ENCODE peak calls at places on chromosomes 6 and 20, in four cellular contexts. E is HCT116, Q is spleen, J is suprapubic skin. O is an unnamed sample.

GRCh38 chr6:133977983-133978895 is 25.2 kb downstream of the TBPL1 start:
- DNase-seq in E (no peak), Q (no peak), J (no peak), O (no peak)

GRCh38 chr6:134117409-134117808 is 65.0 kb upstream of the SLC2A12 start:
- DNase-seq in Q (no peak), J (no peak), E (no peak), O (no peak)

GRCh38 chr6:26225848-26226590 is 138.8 kb downstream of the HFE start:
- DNase-seq in Q (no peak), E (no peak), J (no peak), O (no peak)

GRCh38 chr6:161438430-161439030 is 164.7 kb upstream of the AGPAT4 start:
- DNase-seq in J (no peak), E (no peak), Q (no peak), O (no peak)

GRCh38 chr20:37526238-37526838 is 1.3 kb downstream of the BLCAP start:
- DNase-seq in Q (peak; percentile 72), J (no peak), E (no peak), O (no peak)

GRCh38 chr6:19851273-19852089 is 14.3 kb downstream of the ID4 start:
- DNase-seq in J (no peak), E (peak; percentile 49), Q (no peak), O (peak; percentile 38)

GRCh38 chr20:36886859-36887778 is 11.2 kb downstream of the TLDC2 start:
- DNase-seq in Q (peak; percentile 92), E (peak; percentile 59), J (peak; percentile 93), O (peak; percentile 89)

GRCh38 chr6:76742919-76743318 is 670.5 kb upstream of the IMPG1 start:
- DNase-seq in E (no peak), J (no peak), Q (no peak), O (no peak)

GRCh38 chr6:127341471-127342202 is 1.8 kb downstream of the ECHDC1 start:
- DNase-seq in E (no peak), Q (no peak), J (no peak), O (peak; percentile 26)

GRCh38 chr20:41499961-41500725 is 118.0 kb downstream of the CHD6 start:
- DNase-seq in Q (no peak), E (no peak), J (no peak), O (no peak)

GRCh38 chr6:42372699-42373098 is 79.0 kb downstream of the TRERF1 start:
- DNase-seq in E (no peak), Q (no peak), J (peak; percentile 21), O (no peak)

GRCh38 chr6:133551847-133552331 is 310.7 kb downstream of the EYA4 start:
- DNase-seq in J (no peak), Q (no peak), E (no peak), O (no peak)

GRCh38 chr6:35059606-35060355 is 81.4 kb downstream of the TCP11 start:
- DNase-seq in J (no peak), E (no peak), Q (peak; percentile 53), O (no peak)

GRCh38 chr6:6942826-6943225 is 164.9 kb upstream of the RREB1 start:
- DNase-seq in J (no peak), Q (peak; percentile 85), E (no peak), O (peak; percentile 48)

GRCh38 chr6:111301914-111302313 is 181.1 kb downstream of the REV3L start:
- DNase-seq in J (no peak), E (no peak), Q (no peak), O (peak; percentile 28)

GRCh38 chr20:53513489-53514298 is 79.9 kb downstream of the ZNF217 start:
- DNase-seq in E (no peak), J (peak; percentile 50), Q (no peak), O (no peak)

GRCh38 chr20:7859371-7859802 is 80.9 kb downstream of the HAO1 start:
- DNase-seq in E (no peak), Q (no peak), J (no peak), O (peak; percentile 6)

GRCh38 chr6:111712398-111712797 is 106.7 kb upstream of the TRAF3IP2 start:
- DNase-seq in J (no peak), E (no peak), Q (no peak), O (no peak)

DNA sequence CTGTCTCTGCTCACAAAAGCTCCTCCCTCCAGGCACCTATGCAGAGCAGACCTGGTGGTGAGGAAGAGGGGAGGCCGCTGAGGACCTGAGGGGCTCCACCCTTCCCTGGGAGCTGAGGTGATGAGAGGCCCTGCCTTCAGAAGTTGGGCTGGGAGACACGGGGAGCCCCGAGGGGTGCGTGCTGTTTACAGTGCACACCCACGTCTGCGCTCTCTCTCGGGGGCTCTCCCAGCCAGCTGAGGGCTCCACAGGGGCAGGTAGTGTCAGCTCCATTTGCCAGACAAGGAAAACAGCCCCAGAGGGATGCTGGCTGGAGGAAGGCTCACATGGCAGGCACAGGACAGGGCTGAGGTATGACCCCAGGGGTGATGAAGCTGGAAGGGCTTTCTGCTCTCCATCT is 13.5 kb upstream of the NOL4L start:
- DNase-seq in J (no peak), E (no peak), Q (no peak), O (no peak)
- TF ChIP-seq CTCF in J (no peak), E (no peak), Q (no peak), O (no peak)

GRCh38 chr6:113970808-113971676 is at the start of gene HDAC2:
- DNase-seq in Q (peak; percentile 97), E (peak; percentile 79), J (peak; percentile 92), O (peak; percentile 93)
- TF ChIP-seq CTCF in Q (no peak), E (no peak), J (no peak), O (no peak)

DNA sequence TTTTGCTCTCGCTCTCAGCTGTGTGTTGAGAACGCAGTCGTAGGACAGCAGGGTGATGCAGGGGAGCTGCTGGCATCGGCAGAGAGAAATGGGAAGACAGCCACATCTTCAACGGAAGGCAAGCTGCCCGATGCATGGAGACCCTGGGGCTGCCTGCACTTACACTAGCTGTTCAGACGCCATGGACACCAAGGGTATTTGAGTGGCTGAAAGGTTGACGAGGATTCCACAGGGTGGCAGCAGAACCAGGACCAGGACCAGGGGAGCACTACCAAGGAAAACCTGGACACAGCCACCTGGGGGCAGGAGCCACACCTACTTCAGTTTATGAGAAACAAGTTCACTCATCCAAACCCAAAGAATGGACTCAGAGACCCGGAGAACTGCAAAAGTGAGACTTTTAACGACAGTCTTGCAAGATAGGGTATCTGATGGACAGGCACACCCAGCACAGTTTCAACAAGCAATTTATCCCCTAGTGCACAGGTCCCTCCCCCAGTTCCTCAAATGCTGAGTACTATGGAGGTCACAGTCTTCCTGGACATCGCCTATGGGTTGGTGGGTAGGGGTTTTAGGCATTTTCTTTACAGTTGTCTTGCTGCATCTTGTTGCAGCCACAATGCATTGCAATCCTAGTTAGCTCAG is 56.3 kb upstream of the ENTPD6 start:
- DNase-seq in J (no peak), Q (no peak), E (peak; percentile 32), O (no peak)
- TF ChIP-seq CTCF in J (no peak), Q (no peak), E (peak; percentile 52), O (no peak)

DNA sequence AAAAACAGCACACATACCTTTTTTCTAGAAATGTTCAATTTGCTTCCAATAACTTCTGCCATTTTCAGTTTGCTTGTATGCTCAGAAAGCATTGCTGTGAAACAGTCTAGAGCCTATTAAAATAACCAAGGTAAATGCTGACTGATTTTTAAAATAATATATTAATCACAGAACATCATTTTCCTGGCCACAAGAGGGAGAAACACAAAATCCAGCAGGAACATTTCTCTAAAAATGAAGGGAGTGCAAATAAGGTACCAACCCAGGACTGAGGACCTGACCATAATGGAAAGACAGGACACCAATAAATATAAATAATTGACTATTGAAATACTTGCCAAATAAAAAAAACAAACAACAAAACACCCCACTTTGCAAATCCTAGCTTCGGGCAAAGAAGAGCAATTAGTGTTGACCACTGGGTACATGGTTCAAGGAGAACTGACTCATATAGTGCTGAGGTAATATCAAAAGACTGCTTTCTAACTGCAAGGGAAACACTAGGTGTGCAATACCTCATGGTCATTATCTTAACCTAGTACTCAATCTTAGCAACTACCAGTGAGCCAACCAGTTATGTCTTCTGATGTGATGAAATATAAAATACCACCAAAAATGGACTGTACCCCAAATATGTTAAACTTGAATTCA is 42.9 kb downstream of the MDN1 start:
- DNase-seq in Q (no peak), E (no peak), J (no peak), O (no peak)
- TF ChIP-seq CTCF in Q (no peak), E (peak; percentile 13), J (no peak), O (no peak)

GRCh38 chr20:24682496-24683090 is 213.2 kb downstream of the SYNDIG1 start:
- DNase-seq in J (peak; percentile 52), E (no peak), Q (peak; percentile 32), O (no peak)
- TF ChIP-seq CTCF in J (no peak), E (no peak), Q (no peak), O (no peak)

DNA sequence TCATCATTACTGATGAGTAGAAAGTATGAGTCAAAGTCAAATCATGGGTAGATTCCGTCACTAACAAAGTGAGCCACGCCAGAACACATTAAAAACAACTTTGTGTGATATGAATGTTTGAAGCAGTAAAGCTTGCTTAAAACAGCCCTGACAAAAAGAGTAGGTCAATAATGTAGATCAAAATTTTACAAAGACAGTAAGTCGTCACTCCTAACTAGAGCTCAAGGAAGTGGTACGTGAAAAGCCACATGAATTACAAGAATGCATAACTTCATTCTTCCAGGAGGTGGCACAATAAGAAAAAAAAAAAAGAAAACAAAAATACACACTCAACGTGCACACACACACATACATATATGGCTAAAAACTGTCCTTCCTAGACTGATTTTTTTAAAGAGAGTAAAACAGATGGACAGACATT is 69.9 kb downstream of the HACE1 start:
- DNase-seq in Q (no peak), J (no peak), E (peak; percentile 50), O (peak; percentile 29)
- TF ChIP-seq CTCF in Q (no peak), J (no peak), E (peak; percentile 33), O (peak; percentile 33)

DNA sequence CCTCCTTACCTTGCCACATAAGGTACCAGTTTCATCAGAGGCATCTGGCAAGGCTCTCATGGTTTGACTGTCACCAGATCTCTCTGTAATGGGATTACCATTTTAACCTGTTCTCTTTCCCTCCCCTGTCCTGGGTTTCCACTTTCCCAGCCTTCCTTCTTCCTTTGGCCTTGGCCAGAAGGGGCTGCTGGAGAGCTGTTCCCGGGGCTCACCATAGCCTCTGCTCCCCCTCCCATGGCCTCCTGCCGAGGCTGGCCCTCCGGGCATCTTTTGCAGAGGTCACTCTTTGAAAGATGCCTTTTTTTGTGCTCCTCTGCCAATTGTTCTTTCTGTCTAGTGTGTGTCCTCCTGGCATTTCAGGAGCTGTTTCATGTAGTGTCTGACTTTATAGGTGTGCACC is 100.7 kb upstream of the SCP2D1 start:
- DNase-seq in Q (no peak), E (no peak), J (no peak), O (no peak)
- TF ChIP-seq CTCF in Q (no peak), E (no peak), J (no peak), O (no peak)

DNA sequence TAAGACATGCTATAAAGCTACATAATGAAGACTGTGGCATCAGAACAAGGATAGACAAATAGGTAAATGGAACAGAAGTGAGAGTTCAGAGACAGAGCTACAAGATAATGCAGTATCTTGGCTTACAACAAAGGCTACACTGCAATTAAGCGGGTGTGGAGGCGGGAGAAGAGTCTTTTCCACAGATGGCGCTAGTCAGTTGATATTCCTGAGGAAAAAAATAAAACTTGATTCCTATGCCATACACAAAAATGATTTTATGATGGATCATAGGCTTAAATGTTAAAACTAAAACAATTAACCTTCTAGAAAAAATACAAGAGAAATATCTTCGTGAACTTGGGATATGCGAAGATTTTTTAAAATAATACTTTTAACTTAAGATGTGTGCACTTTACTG is 31.0 kb downstream of the RIN2 start:
- DNase-seq in E (no peak), J (no peak), Q (no peak), O (no peak)
- TF ChIP-seq CTCF in E (peak; percentile 4), J (no peak), Q (no peak), O (no peak)

GRCh38 chr6:52362443-52363221 is 681 bp downstream of the PAQR8 start:
- DNase-seq in Q (peak; percentile 91), J (peak; percentile 79), E (no peak), O (peak; percentile 75)
- TF ChIP-seq CTCF in Q (no peak), J (no peak), E (no peak), O (peak; percentile 60)